ENCODE peak calls at places on chromosome 21, in nine cellular contexts. E is adipocyte; H is tibial artery; X is CD8-positive, alpha-beta memory T cell; B is PC-3; Q is fibroblast of lung; P is AG10803; N is lower leg skin; R is A549. A is an unnamed sample.

GRCh38 chr21:31132574-31133242 is 94.4 kb upstream of the KRTAP19-8 start:
- DNase-seq in N (peak; percentile 20), Q (peak; percentile 28), X (peak; percentile 36), B (no peak), E (no peak), P (peak; percentile 43), H (no peak), R (no peak), A (peak; percentile 26)

GRCh38 chr21:27480841-27481261 is 514.0 kb upstream of the ADAMTS5 start:
- DNase-seq in Q (no peak), B (peak; percentile 17), P (peak; percentile 88), N (no peak), E (peak; percentile 33), X (no peak), H (no peak), R (no peak), A (no peak)

GRCh38 chr21:41651830-41652229 is 115.0 kb downstream of the RIPK4 start:
- DNase-seq in B (peak; percentile 86), P (no peak), H (no peak), N (no peak), E (no peak), R (no peak), X (no peak), Q (no peak), A (peak; percentile 84)

GRCh38 chr21:24939288-24939687 is 668.0 kb downstream of the MRPL39 start:
- DNase-seq in Q (no peak), R (no peak), H (no peak), X (no peak), E (no peak), N (peak; percentile 21), B (no peak), P (no peak), A (peak; percentile 71)

GRCh38 chr21:43726686-43727570 is 8.0 kb downstream of the PDXK start:
- DNase-seq in E (no peak), B (no peak), Q (no peak), H (no peak), P (no peak), N (no peak), R (peak; percentile 42), X (no peak), A (no peak)

GRCh38 chr21:43938751-43939442 is 73.2 kb upstream of the TRAPPC10 start:
- DNase-seq in Q (peak; percentile 67), X (peak; percentile 81), P (peak; percentile 64), B (peak; percentile 64), N (peak; percentile 70), R (peak; percentile 68), H (peak; percentile 69), E (peak; percentile 62), A (peak; percentile 76)

GRCh38 chr21:41482321-41482720 is 25.6 kb downstream of the TMPRSS2 start:
- DNase-seq in Q (peak; percentile 14), R (no peak), N (no peak), E (peak; percentile 21), X (no peak), B (peak; percentile 40), P (peak; percentile 59), H (no peak), A (no peak)

GRCh38 chr21:35395728-35396127 is 346.6 kb upstream of the RUNX1 start:
- DNase-seq in H (no peak), B (peak; percentile 85), E (peak; percentile 59), N (no peak), Q (no peak), P (no peak), R (no peak), X (no peak), A (peak; percentile 6)

GRCh38 chr21:35924714-35925301 is 135.5 kb downstream of the SETD4 start:
- DNase-seq in H (no peak), Q (peak; percentile 93), P (peak; percentile 70), R (peak; percentile 21), B (peak; percentile 72), E (peak; percentile 11), X (no peak), N (peak; percentile 49), A (peak; percentile 76)

GRCh38 chr21:21406918-21407317 is 408.7 kb downstream of the NCAM2 start:
- DNase-seq in N (no peak), B (no peak), P (no peak), Q (no peak), X (no peak), E (no peak), H (no peak), R (no peak), A (no peak)

GRCh38 chr21:43799301-43799840 is 10.0 kb downstream of the RRP1 start:
- DNase-seq in N (no peak), R (no peak), X (no peak), H (no peak), E (no peak), P (no peak), B (no peak), Q (no peak), A (no peak)

GRCh38 chr21:42021751-42022430 is 11.7 kb upstream of the ZBTB21 start:
- DNase-seq in B (no peak), H (no peak), R (no peak), P (no peak), X (no peak), Q (no peak), N (no peak), E (no peak), A (no peak)

GRCh38 chr21:17784604-17785402 is 34.4 kb downstream of the C21orf91 start:
- DNase-seq in B (peak; percentile 40), R (no peak), P (no peak), H (no peak), X (no peak), E (no peak), N (no peak), Q (no peak), A (no peak)

GRCh38 chr21:35528109-35529042 is 479.3 kb upstream of the RUNX1 start:
- DNase-seq in N (no peak), E (peak; percentile 17), R (no peak), P (no peak), X (peak; percentile 5), B (no peak), H (no peak), Q (peak; percentile 20), A (peak; percentile 18)

GRCh38 chr21:42172596-42173483 is 46.1 kb upstream of the ABCG1 start:
- DNase-seq in E (no peak), N (no peak), X (no peak), P (no peak), B (no peak), Q (no peak), H (no peak), R (no peak), A (no peak)

GRCh38 chr21:41973427-41973831 is 19.6 kb upstream of the C2CD2 start:
- DNase-seq in Q (no peak), P (no peak), E (no peak), H (no peak), X (no peak), N (peak; percentile 15), R (no peak), B (peak; percentile 43), A (no peak)

GRCh38 chr21:39441502-39442475 is 3.8 kb downstream of the LCA5L start:
- DNase-seq in R (peak; percentile 46), B (peak; percentile 68), X (no peak), E (peak; percentile 76), N (no peak), H (no peak), P (peak; percentile 61), Q (peak; percentile 68), A (peak; percentile 33)

GRCh38 chr21:39447264-39447663 is 1.7 kb upstream of the LCA5L start:
- DNase-seq in E (no peak), R (no peak), X (no peak), N (no peak), H (no peak), P (no peak), B (no peak), Q (no peak), A (no peak)

GRCh38 chr21:39439232-39439631 is 6.3 kb downstream of the LCA5L start:
- DNase-seq in B (no peak), Q (no peak), R (no peak), N (no peak), X (no peak), P (no peak), E (no peak), H (no peak), A (no peak)

GRCh38 chr21:39445339-39446269 is at the start of gene LCA5L:
- DNase-seq in P (peak; percentile 88), B (peak; percentile 95), R (peak; percentile 92), H (peak; percentile 86), E (peak; percentile 95), N (peak; percentile 84), X (peak; percentile 89), Q (peak; percentile 86), A (peak; percentile 94)

DNA sequence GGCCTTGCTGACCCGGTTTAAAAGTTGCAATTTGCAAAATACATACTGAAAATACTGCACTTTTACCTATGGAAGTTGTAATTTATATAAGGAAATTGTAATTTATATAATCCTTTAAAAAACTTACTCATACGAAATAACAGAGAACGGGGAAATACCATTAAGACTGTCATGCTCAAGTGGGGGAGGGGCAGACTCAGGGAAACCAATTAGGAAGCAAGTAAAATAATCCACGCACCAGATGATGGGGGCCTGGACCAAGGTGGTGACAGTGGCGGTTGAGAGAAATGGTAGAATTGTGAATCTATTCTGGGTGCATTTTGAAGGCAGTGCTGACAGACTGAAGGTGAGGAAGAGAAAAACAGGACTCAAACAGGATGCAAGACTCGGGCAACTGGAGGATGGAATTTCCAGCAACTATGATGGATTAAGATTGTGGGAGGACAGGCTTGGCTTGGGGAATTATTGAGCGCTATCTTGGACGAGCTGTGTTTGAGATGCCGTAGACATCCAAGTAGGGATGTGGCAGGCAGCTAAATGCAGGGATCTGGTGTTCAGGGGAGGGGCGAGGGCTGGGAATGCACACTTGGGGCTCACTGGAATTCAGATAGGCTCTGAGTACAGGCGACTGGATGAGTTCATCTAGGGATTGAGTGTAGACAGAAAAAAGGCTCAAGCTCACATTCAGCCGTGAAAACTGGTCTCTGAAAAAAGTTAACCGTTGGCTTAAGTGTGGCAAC is 1.0 kb downstream of the LCA5L start:
- DNase-seq in X (no peak), B (peak; percentile 10), Q (peak; percentile 22), N (no peak), E (peak; percentile 77), P (peak; percentile 60), H (no peak), R (no peak), A (peak; percentile 15)
- H3K4me3 ChIP-seq in X (peak overlapping the region; percentile 79), B (peak overlapping the region; percentile 97), Q (peak overlapping the region; percentile 90), N (peak overlapping the region; percentile 71), E (peak overlapping the region; percentile 94), P (peak overlapping the region; percentile 91), H (peak overlapping the region; percentile 86), R (peak overlapping the region; percentile 89), A (peak overlapping the region; percentile 82)

GRCh38 chr21:34072145-34073031 is 990 bp upstream of the MRPS6 start:
- DNase-seq in N (no peak), E (no peak), H (peak; percentile 26), R (no peak), X (no peak), Q (no peak), P (peak; percentile 15), B (peak; percentile 27), A (peak; percentile 79)
- H3K4me3 ChIP-seq in N (peak overlapping the region; percentile 50), E (peak overlapping the region; percentile 78), H (peak overlapping the region; percentile 77), R (peak overlapping the region; percentile 98), X (no peak overlapping the region), Q (peak overlapping the region; percentile 60), P (peak overlapping the region; percentile 55), B (peak overlapping the region; percentile 70), A (peak overlapping the region; percentile 47)

GRCh38 chr21:45590246-45590725 is 48.0 kb upstream of the SLC19A1 start:
- DNase-seq in B (peak; percentile 17), P (peak; percentile 42), N (no peak), E (peak; percentile 76), R (peak; percentile 46), H (peak; percentile 36), X (peak; percentile 61), Q (peak; percentile 70), A (peak; percentile 44)
- H3K4me3 ChIP-seq in B (peak overlapping the region; percentile 60), P (peak overlapping the region; percentile 43), N (no peak overlapping the region), E (peak overlapping the region; percentile 74), R (peak overlapping the region; percentile 54), H (peak overlapping the region; percentile 11), X (no peak overlapping the region), Q (peak overlapping the region; percentile 39), A (peak overlapping the region; percentile 28)

GRCh38 chr21:14825405-14826032 is 239.3 kb downstream of the NRIP1 start:
- DNase-seq in E (no peak), N (no peak), B (no peak), R (no peak), X (no peak), P (no peak), Q (no peak), H (no peak), A (no peak)
- H3K4me3 ChIP-seq in E (no peak overlapping the region), N (no peak overlapping the region), B (no peak overlapping the region), R (no peak overlapping the region), X (no peak overlapping the region), P (no peak overlapping the region), Q (no peak overlapping the region), H (no peak overlapping the region), A (no peak overlapping the region)